ENCODE peak calls at places on chromosomes 7 and 10, in five cellular contexts. M is stimulated activated CD8-positive, alpha-beta memory T cell treated with anti-CD3 and anti-CD28 coated beads, Interleukin-2, amount 100 ng/mL, for 48 hours; I is hepatocyte; G is neuronal stem cell; J is T-helper 9 cell. Y is an unnamed sample.

GRCh38 chr10:4006051-4006450 is 221.0 kb upstream of the KLF6 start:
- DNase-seq in M (no peak), I (no peak), G (no peak), J (no peak), Y (no peak)

GRCh38 chr10:56359837-56360236 is 1.2 kb downstream of the ZWINT start:
- DNase-seq in M (no peak), I (no peak), G (no peak), J (no peak), Y (no peak)

GRCh38 chr10:77637986-77638765 is 568 bp upstream of the KCNMA1 start:
- DNase-seq in M (no peak), I (peak; percentile 67), G (no peak), J (no peak), Y (no peak)

GRCh38 chr10:100006241-100006886 is 3.4 kb downstream of the DNMBP start:
- DNase-seq in M (no peak), I (peak; percentile 70), G (no peak), J (no peak), Y (no peak)

GRCh38 chr10:18719811-18720210 is 60.6 kb downstream of the ARL5B start:
- DNase-seq in M (no peak), I (no peak), G (no peak), J (no peak), Y (no peak)

GRCh38 chr7:4072161-4072925 is 609.8 kb upstream of the FOXK1 start:
- DNase-seq in M (no peak), I (no peak), G (no peak), J (no peak), Y (no peak)

GRCh38 chr10:3755440-3756359 is 29.3 kb downstream of the KLF6 start:
- DNase-seq in M (no peak), I (peak; percentile 64), G (no peak), J (no peak), Y (no peak)

GRCh38 chr10:1980459-1980858 is 243.1 kb upstream of the ADARB2 start:
- DNase-seq in M (no peak), I (no peak), G (no peak), J (no peak), Y (no peak)

GRCh38 chr10:110724116-110724701 is 80.1 kb downstream of the RBM20 start:
- DNase-seq in M (no peak), I (no peak), G (no peak), J (no peak), Y (no peak)

GRCh38 chr7:125061776-125062397 is 132.3 kb upstream of the POT1 start:
- DNase-seq in M (no peak), I (peak; percentile 14), G (no peak), J (no peak), Y (no peak)

GRCh38 chr10:3807221-3807927 is 22.4 kb upstream of the KLF6 start:
- DNase-seq in M (no peak), I (no peak), G (no peak), J (no peak), Y (no peak)